ENCODE peak calls at places on chromosomes 1 and 21, in six cellular contexts. F, Q, V, E, I and S are unnamed samples.

GRCh38 chr1:91736146-91736998 is 149.6 kb downstream of the TGFBR3 start:
- DNase-seq in Q (no peak), F (no peak), I (no peak), E (no peak), V (peak), S (no peak)

GRCh38 chr1:150973826-150974579 is 632 bp downstream of the CERS2 start:
- DNase-seq in Q (no peak), I (peak), E (peak), F (peak), V (no peak), S (peak)

GRCh38 chr1:155086182-155086741 is 7.6 kb downstream of the EFNA3 start:
- DNase-seq in E (peak), Q (no peak), V (no peak), I (peak), F (peak), S (peak)

GRCh38 chr1:3186526-3186921 is 117.5 kb downstream of the PRDM16 start:
- DNase-seq in F (no peak), E (peak), V (no peak), Q (no peak), I (peak), S (no peak)

GRCh38 chr1:68232354-68233148 is at the start of gene WLS:
- DNase-seq in V (no peak), F (peak), I (no peak), E (peak), Q (no peak), S (peak)

GRCh38 chr1:56360021-56360420 is 219.3 kb downstream of the PLPP3 start:
- DNase-seq in I (no peak), E (no peak), Q (no peak), F (no peak), V (no peak), S (no peak)

GRCh38 chr1:166174108-166174507 is 7.3 kb upstream of the FAM78B start:
- DNase-seq in Q (no peak), E (no peak), I (no peak), F (no peak), V (no peak), S (no peak)

GRCh38 chr1:54955359-54955758 is 25.1 kb upstream of the TMEM61 start:
- DNase-seq in F (no peak), Q (no peak), E (no peak), I (no peak), V (no peak), S (no peak)

GRCh38 chr1:38512789-38513188 is 346.8 kb downstream of the RRAGC start:
- DNase-seq in F (no peak), E (no peak), I (no peak), Q (no peak), V (no peak), S (no peak)

GRCh38 chr1:94039871-94040569 is 80.9 kb downstream of the ABCA4 start:
- DNase-seq in F (no peak), I (no peak), Q (no peak), E (no peak), V (no peak), S (no peak)

GRCh38 chr1:20237646-20238045 is 51.3 kb upstream of the PLA2G2C start:
- DNase-seq in I (no peak), Q (no peak), E (no peak), F (no peak), V (no peak), S (no peak)

GRCh38 chr1:118291686-118292085 is 106.7 kb upstream of the SPAG17 start:
- DNase-seq in F (no peak), V (no peak), Q (no peak), I (no peak), E (no peak), S (no peak)

GRCh38 chr1:59005491-59006308 is 221.9 kb upstream of the JUN start:
- DNase-seq in Q (no peak), E (no peak), V (no peak), F (no peak), I (no peak), S (no peak)
- TF ChIP-seq CREB1 in Q (no peak), E (no peak), V (no peak), F (no peak), I (no peak), S (no peak)

DNA sequence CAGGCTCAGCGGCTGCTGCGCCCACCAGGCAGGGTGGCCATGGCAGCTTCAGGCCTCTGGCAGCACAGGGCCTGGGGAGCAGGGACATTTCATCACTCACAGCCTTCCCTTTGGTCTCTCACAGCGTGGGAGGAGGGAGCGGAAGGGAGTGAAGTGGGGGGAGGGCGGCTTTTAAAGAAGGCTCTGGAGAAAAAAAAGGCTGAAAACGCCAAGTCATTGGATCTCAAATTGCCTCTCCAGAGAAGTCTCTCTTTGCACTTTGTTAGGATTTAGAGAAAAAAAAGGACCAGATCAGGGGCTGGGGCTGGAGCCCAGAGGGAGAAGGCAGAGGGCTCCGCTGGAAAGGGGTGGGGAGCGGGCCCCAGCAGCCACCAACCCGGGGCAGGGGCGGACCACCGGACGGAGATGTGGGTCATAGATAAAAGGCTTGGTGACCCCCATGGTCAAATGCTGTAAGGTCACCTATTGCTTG is 209.9 kb downstream of the GRIK3 start:
- DNase-seq in F (peak), I (peak), V (no peak), E (peak), Q (no peak), S (peak)
- TF ChIP-seq CREB1 in F (no peak), I (no peak), V (no peak), E (no peak), Q (no peak), S (no peak)

GRCh38 chr1:158706096-158706495 is 5.6 kb upstream of the OR6K2 start:
- DNase-seq in E (peak), F (no peak), Q (no peak), V (no peak), I (no peak), S (no peak)

DNA sequence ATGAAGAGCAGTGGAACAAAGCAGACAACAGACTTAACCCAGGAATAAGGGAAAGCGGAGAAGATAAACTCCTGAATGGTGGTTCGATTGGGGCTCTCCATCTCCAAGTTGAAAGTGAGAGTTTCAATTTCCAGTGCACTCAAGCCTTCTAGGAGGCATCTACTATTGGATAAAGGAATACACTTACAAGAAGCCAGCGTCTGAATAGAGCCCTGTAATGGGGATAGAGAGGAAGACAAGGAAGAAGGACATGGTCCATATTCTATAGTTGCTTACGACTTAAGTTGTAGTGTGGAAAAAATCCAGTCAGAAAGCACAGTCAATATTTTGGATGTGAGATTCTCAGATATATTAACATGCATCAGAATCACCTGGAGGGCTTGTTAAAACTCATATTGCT is at the start of gene OR6K2:
- DNase-seq in V (no peak), F (no peak), I (no peak), Q (no peak), E (no peak), S (no peak)
- TF ChIP-seq CREB1 in V (no peak), F (no peak), I (no peak), Q (no peak), E (no peak), S (no peak)

GRCh38 chr1:62723841-62724240 is 35.7 kb upstream of the DOCK7 start:
- DNase-seq in Q (no peak), F (no peak), I (no peak), V (no peak), E (no peak), S (no peak)

GRCh38 chr1:62725981-62726588 is 37.9 kb upstream of the DOCK7 start:
- DNase-seq in Q (no peak), V (no peak), E (no peak), I (no peak), F (no peak), S (no peak)

GRCh38 chr1:62722796-62723195 is 34.6 kb upstream of the DOCK7 start:
- DNase-seq in I (no peak), E (no peak), F (no peak), V (no peak), Q (peak), S (no peak)

GRCh38 chr1:62724430-62724829 is 36.2 kb upstream of the DOCK7 start:
- DNase-seq in V (no peak), I (no peak), Q (no peak), E (no peak), F (no peak), S (no peak)

DNA sequence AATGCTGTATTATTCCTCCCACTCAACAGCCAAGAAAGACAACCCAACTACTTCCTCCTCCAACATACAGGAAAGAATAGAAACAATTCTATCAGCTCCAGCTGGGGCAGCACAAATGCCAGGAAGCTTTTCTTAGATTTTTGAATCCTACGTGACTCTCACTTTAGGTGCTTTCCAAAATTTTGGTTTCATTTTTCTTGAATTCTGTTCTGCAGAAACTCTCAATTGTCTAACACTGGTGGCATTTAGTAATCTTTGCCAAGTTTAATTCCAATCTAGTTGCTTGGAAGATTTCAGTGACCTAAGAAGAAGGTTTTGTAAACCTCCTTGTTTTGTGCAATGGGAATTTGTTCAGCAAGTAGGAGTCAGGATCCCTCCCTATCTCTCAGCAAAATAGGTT is 37.1 kb upstream of the DOCK7 start:
- DNase-seq in F (no peak), E (peak), I (no peak), Q (peak), V (no peak), S (no peak)
- TF ChIP-seq CREB1 in F (no peak), E (no peak), I (no peak), Q (no peak), V (no peak), S (no peak)

GRCh38 chr1:218247339-218247738 is 37.8 kb upstream of the RRP15 start:
- DNase-seq in F (no peak), E (no peak), V (no peak), I (no peak), Q (no peak), S (no peak)

GRCh38 chr1:218254296-218254918 is 30.7 kb upstream of the RRP15 start:
- DNase-seq in Q (no peak), V (no peak), E (peak), F (no peak), I (no peak), S (no peak)

GRCh38 chr1:218250492-218250891 is 34.6 kb upstream of the RRP15 start:
- DNase-seq in I (peak), F (no peak), V (no peak), E (peak), Q (no peak), S (no peak)

GRCh38 chr1:218249757-218250156 is 35.3 kb upstream of the RRP15 start:
- DNase-seq in E (no peak), F (no peak), Q (no peak), I (no peak), V (no peak), S (no peak)
- TF ChIP-seq CREB1 in E (no peak), F (no peak), Q (no peak), I (no peak), V (no peak), S (no peak)

DNA sequence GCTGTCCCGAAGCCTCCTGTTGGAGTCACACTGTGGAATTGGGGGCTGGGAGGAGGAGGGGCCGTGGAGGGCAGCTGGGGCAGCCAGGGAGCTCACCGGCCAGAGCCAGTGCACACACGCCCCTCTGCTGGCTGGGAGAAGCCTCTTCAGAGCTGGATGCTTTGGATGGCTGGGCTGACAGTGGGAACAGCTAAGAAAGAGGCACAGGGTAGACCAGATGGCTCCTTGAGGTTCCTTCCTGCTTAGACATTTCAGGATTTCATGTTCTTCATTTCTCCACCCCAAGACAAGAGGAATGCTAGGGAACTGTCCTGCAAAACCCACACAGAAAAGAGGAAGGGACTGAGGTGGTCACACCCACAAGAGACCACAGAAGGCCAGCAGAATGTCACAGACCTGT is 254.8 kb upstream of the VAMP3 start:
- DNase-seq in I (no peak), F (no peak), V (no peak), E (peak), Q (no peak), S (peak)
- TF ChIP-seq CREB1 in I (no peak), F (no peak), V (no peak), E (no peak), Q (no peak), S (no peak)

GRCh38 chr1:112960381-112960780 is 4.4 kb upstream of the SLC16A1 start:
- DNase-seq in E (no peak), F (no peak), V (no peak), Q (no peak), I (no peak), S (no peak)
- TF ChIP-seq CREB1 in E (no peak), F (no peak), V (no peak), Q (no peak), I (no peak), S (no peak)

GRCh38 chr21:44730951-44731579 is 19.7 kb upstream of the TSPEAR start:
- DNase-seq in Q (no peak), V (no peak), I (peak), E (no peak), F (peak), S (no peak)
- TF ChIP-seq CREB1 in Q (no peak), V (no peak), I (no peak), E (no peak), F (no peak), S (no peak)